ENCODE peak calls at places on chromosome 4, in four cellular contexts. L is activated T-cell treated with anti-CD3 and anti-CD28 coated beads for 24 hours; J is activated CD4-positive, alpha-beta memory T cell treated with anti-CD3 and anti-CD28 coated beads for 36 hours; P is gastrocnemius medialis. V is an unnamed sample.
A peak's percentile ranks its signal among the peaks of the same experiment; 100 is the strongest.

GRCh38 chr4:83219344-83219990 is 65.1 kb downstream of the COQ2 start:
- DNase-seq in L (peak; percentile 57), J (peak; percentile 86), P (no peak), V (no peak)

GRCh38 chr4:151669990-151670389 is 90.8 kb downstream of the GATB start:
- DNase-seq in L (no peak), J (no peak), P (no peak), V (no peak)

GRCh38 chr4:113293043-113293560 is 243.6 kb downstream of the ANK2 start:
- DNase-seq in L (no peak), J (no peak), P (no peak), V (no peak)

GRCh38 chr4:61385302-61385701 is 185.2 kb downstream of the ADGRL3 start:
- DNase-seq in L (no peak), J (no peak), P (no peak), V (no peak)

GRCh38 chr4:53706422-53707032 is 115.2 kb upstream of the LNX1 start:
- DNase-seq in L (no peak), J (no peak), P (no peak), V (no peak)

GRCh38 chr4:135777386-135777785 is 1575.8 kb upstream of the PABPC4L start:
- DNase-seq in L (no peak), J (no peak), P (no peak), V (no peak)

GRCh38 chr4:147157860-147158701 is 212.4 kb upstream of the TTC29 start:
- DNase-seq in L (no peak), J (no peak), P (no peak), V (no peak)

GRCh38 chr4:6471303-6472007 is 959 bp downstream of the PPP2R2C start:
- DNase-seq in L (no peak), J (no peak), P (no peak), V (no peak)

GRCh38 chr4:15438939-15439524 is 11.2 kb downstream of the C1QTNF7 start:
- DNase-seq in L (no peak), J (no peak), P (no peak), V (no peak)

GRCh38 chr4:96162631-96163030 is 322.7 kb downstream of the PDHA2 start:
- DNase-seq in L (no peak), J (no peak), P (no peak), V (no peak)

GRCh38 chr4:108135549-108136209 is 33.1 kb downstream of the LEF1 start:
- DNase-seq in L (no peak), J (peak; percentile 39), P (no peak), V (no peak)

GRCh38 chr4:187125062-187125461 is 401.4 kb upstream of the FAT1 start:
- DNase-seq in L (no peak), J (no peak), P (no peak), V (no peak)

GRCh38 chr4:185204238-185204910 is 574 bp upstream of the CFAP97 start:
- DNase-seq in L (no peak), J (no peak), P (no peak), V (no peak)

GRCh38 chr4:30718889-30719252 is 1.3 kb upstream of the PCDH7 start:
- DNase-seq in L (no peak), J (no peak), P (no peak), V (no peak)

GRCh38 chr4:158313566-158313965 is 103.3 kb downstream of the TMEM144 start:
- DNase-seq in L (no peak), J (no peak), P (no peak), V (no peak)

GRCh38 chr4:26520728-26521442 is 30.6 kb upstream of the CCKAR start:
- DNase-seq in L (no peak), J (no peak), P (no peak), V (no peak)

GRCh38 chr4:102500371-102501175 is 586 bp upstream of the NFKB1 start:
- DNase-seq in L (peak; percentile 28), J (peak; percentile 59), P (peak; percentile 31), V (peak; percentile 31)

GRCh38 chr4:86990510-86990909 is 55.7 kb downstream of the AFF1 start:
- DNase-seq in L (no peak), J (no peak), P (no peak), V (no peak)

GRCh38 chr4:142567199-142567598 is 278.9 kb downstream of the INPP4B start:
- DNase-seq in L (peak; percentile 47), J (peak; percentile 75), P (no peak), V (no peak)

GRCh38 chr4:80367737-80368136 is 32.2 kb downstream of the CFAP299 start:
- DNase-seq in L (no peak), J (no peak), P (no peak), V (no peak)

GRCh38 chr4:170306208-170306607 is 216.5 kb upstream of the AADAT start:
- DNase-seq in L (no peak), J (no peak), P (no peak), V (no peak)

GRCh38 chr4:17400696-17401095 is 111.2 kb downstream of the QDPR start:
- DNase-seq in L (no peak), J (no peak), P (no peak), V (no peak)

GRCh38 chr4:138636791-138637190 is 378.8 kb upstream of the NOCT start:
- DNase-seq in L (no peak), J (no peak), P (no peak), V (no peak)

GRCh38 chr4:150582881-150583286 is 933 bp downstream of the MAB21L2 start:
- DNase-seq in L (no peak), J (no peak), P (no peak), V (no peak)

GRCh38 chr4:94562285-94562684 is 110.5 kb downstream of the PDLIM5 start:
- DNase-seq in L (no peak), J (no peak), P (no peak), V (no peak)

GRCh38 chr4:74675673-74676279 is 118.5 kb downstream of the BTC start:
- DNase-seq in L (no peak), J (no peak), P (no peak), V (no peak)

GRCh38 chr4:178339769-178340168 is 897.5 kb upstream of the AGA start:
- DNase-seq in L (no peak), J (no peak), P (no peak), V (no peak)

GRCh38 chr4:28229092-28229491 is 1368.5 kb downstream of the STIM2 start:
- DNase-seq in L (no peak), J (no peak), P (no peak), V (no peak)

GRCh38 chr4:168587326-168588125 is 90.7 kb downstream of the PALLD start:
- DNase-seq in L (no peak), J (no peak), P (peak; percentile 6), V (no peak)